ENCODE peak calls at places on chromosomes 3 and 15, in seven cellular contexts. Q is stimulated activated CD8-positive, alpha-beta memory T cell treated with anti-CD3 and anti-CD28 coated beads, Interleukin-7, amount 100 ng/mL, for 1 hour; O is heart right ventricle; K is aorta; M is A172; E is COR-L47; Z is AG04449. L is an unnamed sample.
A peak's percentile ranks its signal among the peaks of the same experiment; 100 is the strongest.

GRCh38 chr15:37002041-37002689 is 98.2 kb downstream of the MEIS2 start:
- DNase-seq in Q (no peak), O (no peak), K (no peak), M (no peak), E (no peak), Z (no peak), L (no peak)

GRCh38 chr15:41928637-41929620 is 35.1 kb upstream of the SPTBN5 start:
- DNase-seq in Q (no peak), O (peak; percentile 71), K (peak; percentile 73), M (peak; percentile 41), E (no peak), Z (no peak), L (no peak)

GRCh38 chr3:152232001-152232400 is 36.7 kb upstream of the MBNL1 start:
- DNase-seq in Q (no peak), O (no peak), K (no peak), M (no peak), E (no peak), Z (no peak), L (no peak)

GRCh38 chr15:47861186-47861585 is 143.9 kb downstream of the SEMA6D start:
- DNase-seq in Q (no peak), O (no peak), K (no peak), M (no peak), E (no peak), Z (no peak), L (no peak)

GRCh38 chr3:178078933-178079332 is 457.3 kb upstream of the KCNMB2 start:
- DNase-seq in Q (no peak), O (peak; percentile 82), K (no peak), M (no peak), E (no peak), Z (peak; percentile 42), L (no peak)

GRCh38 chr3:133675631-133676335 is 14.0 kb upstream of the TOPBP1 start:
- DNase-seq in Q (no peak), O (no peak), K (no peak), M (no peak), E (no peak), Z (no peak), L (no peak)

GRCh38 chr3:38088679-38089078 is 48.2 kb downstream of the ACAA1 start:
- DNase-seq in Q (no peak), O (no peak), K (no peak), M (no peak), E (no peak), Z (no peak), L (no peak)

GRCh38 chr3:157786216-157786615 is 283.0 kb upstream of the VEPH1 start:
- DNase-seq in Q (no peak), O (no peak), K (no peak), M (peak; percentile 85), E (no peak), Z (peak; percentile 72), L (no peak)

GRCh38 chr3:133475245-133476010 is 75.6 kb downstream of the BFSP2 start:
- DNase-seq in Q (no peak), O (no peak), K (no peak), M (no peak), E (no peak), Z (no peak), L (no peak)

GRCh38 chr3:121943434-121943833 is 49.2 kb downstream of the SLC15A2 start:
- DNase-seq in Q (no peak), O (no peak), K (no peak), M (no peak), E (no peak), Z (no peak), L (no peak)

GRCh38 chr3:195097331-195098255 is 173.4 kb downstream of the XXYLT1 start:
- DNase-seq in Q (no peak), O (no peak), K (peak; percentile 32), M (no peak), E (no peak), Z (no peak), L (no peak)

L was measured in effector memory CD4-positive, alpha-beta T cell.